ENCODE peak calls at places on chromosomes 6 and 20, in five cellular contexts. E, U, D, W and N are unnamed samples.

GRCh38 chr6:159301277-159301676 is 132.1 kb downstream of the FNDC1 start:
- DNase-seq in E (no peak), U (no peak), D (no peak), W (no peak), N (no peak)

GRCh38 chr6:155380666-155381332 is 66.5 kb upstream of the TFB1M start:
- DNase-seq in E (no peak), U (no peak), D (peak; percentile 24), W (no peak), N (no peak)

GRCh38 chr6:148681666-148682065 is 65.2 kb upstream of the UST start:
- DNase-seq in E (no peak), U (no peak), D (no peak), W (no peak), N (no peak)

GRCh38 chr6:90008189-90008907 is 114.1 kb downstream of the GJA10 start:
- DNase-seq in E (peak; percentile 11), U (no peak), D (no peak), W (no peak), N (no peak)

GRCh38 chr20:57620274-57620990 is at the start of gene ZBP1:
- DNase-seq in E (peak; percentile 73), U (no peak), D (no peak), W (no peak), N (no peak)

GRCh38 chr6:12353731-12354130 is 63.6 kb downstream of the EDN1 start:
- DNase-seq in E (no peak), U (no peak), D (no peak), W (no peak), N (no peak)

GRCh38 chr6:161740486-161740885 is 466.6 kb upstream of the AGPAT4 start:
- DNase-seq in E (no peak), U (no peak), D (no peak), W (no peak), N (no peak)

GRCh38 chr20:32443386-32443974 is 85.3 kb downstream of the ASXL1 start:
- DNase-seq in E (no peak), U (no peak), D (no peak), W (no peak), N (no peak)

GRCh38 chr20:13089950-13090469 is 81.2 kb downstream of the SPTLC3 start:
- DNase-seq in E (no peak), U (no peak), D (peak; percentile 99), W (no peak), N (no peak)

GRCh38 chr6:124356811-124357210 is 553.1 kb downstream of the NKAIN2 start:
- DNase-seq in E (no peak), U (no peak), D (no peak), W (no peak), N (no peak)

GRCh38 chr6:112087916-112088315 is 525 bp downstream of the FAM229B start:
- DNase-seq in E (no peak), U (peak; percentile 7), D (no peak), W (no peak), N (no peak)

GRCh38 chr6:2988426-2989331 is 11.0 kb upstream of the NQO2 start:
- DNase-seq in E (no peak), U (peak; percentile 95), D (peak; percentile 86), W (peak; percentile 91), N (peak; percentile 84)

GRCh38 chr6:159456349-159456748 is 236.7 kb downstream of the SOD2 start:
- DNase-seq in E (no peak), U (no peak), D (no peak), W (no peak), N (no peak)

GRCh38 chr6:166862287-166862977 is 93.9 kb downstream of the RNASET2 start:
- DNase-seq in E (no peak), U (no peak), D (no peak), W (peak; percentile 93), N (no peak)

GRCh38 chr20:38725959-38726848 is 1.9 kb downstream of the SLC32A1 start:
- DNase-seq in E (no peak), U (peak; percentile 11), D (peak; percentile 75), W (peak; percentile 91), N (peak; percentile 68)

GRCh38 chr6:56713285-56713684 is 70.6 kb upstream of the DST start:
- DNase-seq in E (no peak), U (peak; percentile 89), D (peak; percentile 44), W (no peak), N (no peak)

GRCh38 chr6:30042476-30042875 is 18.6 kb upstream of the POLR1H start:
- DNase-seq in E (no peak), U (no peak), D (no peak), W (no peak), N (no peak)

GRCh38 chr6:149366237-149366921 is 33.7 kb upstream of the SUMO4 start:
- DNase-seq in E (no peak), U (no peak), D (no peak), W (no peak), N (no peak)

GRCh38 chr6:122248001-122248669 is 151.3 kb upstream of the HSF2 start:
- DNase-seq in E (no peak), U (no peak), D (no peak), W (no peak), N (no peak)

GRCh38 chr6:37540390-37540789 is 40.7 kb upstream of the CCDC167 start:
- DNase-seq in E (no peak), U (no peak), D (no peak), W (no peak), N (no peak)

GRCh38 chr6:17042422-17043147 is 59.3 kb upstream of the STMND1 start:
- DNase-seq in E (no peak), U (peak; percentile 68), D (peak; percentile 20), W (peak; percentile 28), N (no peak)

GRCh38 chr6:165227644-165228329 is 81.6 kb downstream of the C6orf118 start:
- DNase-seq in E (no peak), U (no peak), D (no peak), W (no peak), N (no peak)

GRCh38 chr6:10837009-10837691 is 1.2 kb downstream of the MAK start:
- DNase-seq in E (no peak), U (no peak), D (no peak), W (peak; percentile 58), N (peak; percentile 69)

GRCh38 chr20:3563548-3564177 is 92.8 kb downstream of the ATRN start:
- DNase-seq in E (peak; percentile 8), U (peak; percentile 69), D (peak; percentile 63), W (peak; percentile 53), N (peak; percentile 28)

GRCh38 chr6:88922775-88923548 is 40.5 kb downstream of the RNGTT start:
- DNase-seq in E (no peak), U (peak; percentile 8), D (no peak), W (no peak), N (no peak)

GRCh38 chr6:6841571-6841970 is 253.1 kb downstream of the LY86 start:
- DNase-seq in E (no peak), U (no peak), D (no peak), W (no peak), N (no peak)

GRCh38 chr6:6842301-6842700 is 253.8 kb downstream of the LY86 start:
- DNase-seq in E (no peak), U (no peak), D (no peak), W (no peak), N (no peak)

GRCh38 chr6:6843777-6844176 is 255.3 kb downstream of the LY86 start:
- DNase-seq in E (no peak), U (no peak), D (no peak), W (no peak), N (no peak)

GRCh38 chr6:6844451-6844974 is 256.0 kb downstream of the LY86 start:
- DNase-seq in E (no peak), U (no peak), D (no peak), W (no peak), N (no peak)

GRCh38 chr6:6843057-6843627 is 254.6 kb downstream of the LY86 start:
- DNase-seq in E (no peak), U (peak; percentile 58), D (no peak), W (no peak), N (no peak)
- TF ChIP-seq MXI1 in E (no peak), U (no peak), D (no peak), W (no peak), N (no peak)

GRCh38 chr6:108735310-108735990 is 112.8 kb upstream of the ARMC2 start:
- DNase-seq in E (no peak), U (no peak), D (no peak), W (no peak), N (no peak)
- H2AFZ ChIP-seq in E (no peak overlapping the region), U (peak overlapping the region; percentile 35), D (no peak overlapping the region), W (no peak overlapping the region), N (peak overlapping the region; percentile 49)

DNA sequence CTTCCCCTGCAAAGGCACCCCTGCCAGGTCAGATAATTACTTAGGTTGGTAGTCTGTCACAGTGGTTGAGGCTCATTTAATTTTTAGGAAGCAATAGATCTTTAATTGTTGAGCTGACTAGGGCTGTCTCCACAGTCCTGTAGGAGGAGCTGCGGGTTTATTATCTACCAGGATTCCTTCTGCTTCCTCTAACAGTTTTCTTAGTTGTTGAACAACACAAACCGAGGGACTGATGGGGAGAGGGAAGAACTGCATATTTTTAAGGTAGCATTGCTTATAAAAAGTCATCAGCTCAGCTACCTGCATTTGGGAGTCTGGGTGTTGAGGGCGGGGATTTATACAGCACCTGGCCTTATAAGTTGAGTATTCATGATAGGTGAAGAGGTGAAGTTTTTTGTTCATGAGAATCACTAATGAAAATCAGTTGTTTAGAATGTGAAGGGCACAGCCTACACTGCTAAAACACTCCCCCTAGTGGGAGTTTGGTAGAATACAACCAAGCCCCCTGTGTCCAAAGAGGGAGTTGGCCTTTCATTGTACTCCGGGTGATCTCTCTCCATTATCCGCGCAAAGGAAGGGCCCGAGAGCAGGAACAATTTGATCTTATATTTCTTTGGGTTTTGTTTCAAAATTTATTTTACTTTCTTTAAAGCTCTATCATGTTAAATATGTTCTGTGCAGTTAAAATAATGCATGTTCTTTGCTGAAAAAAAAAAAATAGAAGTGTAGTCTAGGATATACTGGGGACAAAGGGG is 69.6 kb downstream of the SSR1 start:
- DNase-seq in E (no peak), U (peak; percentile 64), D (peak; percentile 70), W (peak; percentile 85), N (peak; percentile 84)
- TF ChIP-seq MXI1 in E (no peak), U (no peak), D (no peak), W (no peak), N (no peak)

GRCh38 chr6:5094327-5094726 is 9.2 kb downstream of the PPP1R3G start:
- DNase-seq in E (no peak), U (peak; percentile 98), D (no peak), W (no peak), N (no peak)

GRCh38 chr6:5096482-5096881 is 11.3 kb downstream of the PPP1R3G start:
- DNase-seq in E (no peak), U (no peak), D (no peak), W (no peak), N (peak; percentile 29)

GRCh38 chr6:5093231-5094015 is 8.3 kb downstream of the PPP1R3G start:
- DNase-seq in E (no peak), U (no peak), D (no peak), W (no peak), N (no peak)

GRCh38 chr6:5098501-5099270 is 13.5 kb downstream of the PPP1R3G start:
- DNase-seq in E (no peak), U (no peak), D (no peak), W (no peak), N (no peak)

GRCh38 chr6:5095236-5095635 is 10.1 kb downstream of the PPP1R3G start:
- DNase-seq in E (peak; percentile 56), U (peak; percentile 71), D (no peak), W (no peak), N (no peak)
- H2AFZ ChIP-seq in E (peak overlapping the region; percentile 70), U (no peak overlapping the region), D (no peak overlapping the region), W (no peak overlapping the region), N (no peak overlapping the region)